ENCODE peak calls at places on chromosomes 4 and X, in nine cellular contexts. P is naive thymus-derived CD8-positive, alpha-beta T cell; I is GM23248; R is hypothalamus; J is RPMI8226; G is Ammon's horn; E is stromal cell of bone marrow; H is WTC11; O is HepG2. N is an unnamed sample.

GRCh38 chr4:40553995-40554394 is 75.7 kb downstream of the RBM47 start:
- DNase-seq in P (no peak), I (no peak), R (no peak), J (no peak), G (peak; percentile 29), E (no peak), H (no peak), O (no peak), N (no peak)

GRCh38 chr4:99013402-99013843 is 17.9 kb downstream of the METAP1 start:
- DNase-seq in P (no peak), I (no peak), R (no peak), J (no peak), G (no peak), E (no peak), H (peak; percentile 20), O (peak; percentile 57), N (no peak)

GRCh38 chr4:153438916-153439756 is 27.0 kb upstream of the TMEM131L start:
- DNase-seq in P (peak; percentile 67), I (no peak), R (no peak), J (peak; percentile 68), G (no peak), E (no peak), H (no peak), O (no peak), N (no peak)

GRCh38 chr4:148116264-148116663 is 325.9 kb downstream of the NR3C2 start:
- DNase-seq in P (peak; percentile 19), I (peak; percentile 50), R (no peak), J (peak; percentile 81), G (peak; percentile 21), E (peak; percentile 74), H (no peak), O (no peak), N (no peak)

GRCh38 chrX:96314974-96315373 is 369.7 kb upstream of the DIAPH2 start:
- DNase-seq in P (no peak), I (peak; percentile 61), R (no peak), J (no peak), G (peak; percentile 1), E (peak; percentile 51), H (no peak), O (peak; percentile 0), N (no peak)

GRCh38 chr4:61202100-61202637 is 2.0 kb downstream of the ADGRL3 start:
- DNase-seq in P (no peak), I (no peak), R (peak; percentile 70), J (no peak), G (peak; percentile 57), E (no peak), H (peak; percentile 49), O (no peak), N (peak; percentile 79)

GRCh38 chrX:21166302-21166982 is 207.8 kb upstream of the CNKSR2 start:
- DNase-seq in P (no peak), I (peak; percentile 54), R (no peak), J (no peak), G (no peak), E (peak; percentile 13), H (no peak), O (peak; percentile 18), N (no peak)

GRCh38 chrX:2325076-2325784 is 175.5 kb downstream of the DHRSX start:
- DNase-seq in P (peak; percentile 41), I (no peak), R (no peak), J (no peak), G (peak; percentile 79), E (peak; percentile 65), H (no peak), O (no peak), N (peak; percentile 90)

GRCh38 chrX:153303276-153304262 is 18.0 kb downstream of the PNMA6F start:
- DNase-seq in P (no peak), I (no peak), R (no peak), J (no peak), G (no peak), E (no peak), H (no peak), O (no peak), N (no peak)

GRCh38 chr4:173332021-173332487 is 2.1 kb downstream of the HMGB2 start:
- DNase-seq in P (no peak), I (peak; percentile 38), R (no peak), J (no peak), G (no peak), E (no peak), H (no peak), O (no peak), N (no peak)

GRCh38 chr4:15794905-15795304 is 16.8 kb downstream of the CD38 start:
- DNase-seq in P (no peak), I (peak; percentile 6), R (no peak), J (no peak), G (no peak), E (no peak), H (no peak), O (no peak), N (no peak)

N was measured in upper lobe of left lung.